ENCODE peak calls at places on chromosomes 6 and 20, in seven cellular contexts. N is D341Med; Y is A172; D is effector CD4-positive, alpha-beta T cell; G is GDM1; A is NT2/D1; Q is CD8-positive, alpha-beta memory T cell. P is an unnamed sample.

GRCh38 chr20:33014336-33015113 is 7.0 kb downstream of the BPIFB2 start:
- DNase-seq in N (no peak), Y (no peak), D (no peak), G (no peak), A (peak), Q (no peak), P (no peak)

GRCh38 chr6:153070756-153071155 is 60.3 kb downstream of the RGS17 start:
- DNase-seq in N (no peak), Y (no peak), D (no peak), G (no peak), A (no peak), Q (no peak), P (no peak)

GRCh38 chr20:19275038-19275629 is 62.7 kb downstream of the SLC24A3 start:
- DNase-seq in N (no peak), Y (no peak), D (no peak), G (peak), A (no peak), Q (no peak), P (no peak)

GRCh38 chr6:15524736-15525401 is 138.0 kb downstream of the DTNBP1 start:
- DNase-seq in N (peak), Y (no peak), D (no peak), G (no peak), A (no peak), Q (no peak), P (no peak)

GRCh38 chr6:62202078-62202477 is 83.9 kb downstream of the KHDRBS2 start:
- DNase-seq in N (no peak), Y (no peak), D (no peak), G (no peak), A (no peak), Q (no peak), P (no peak)

GRCh38 chr20:2750343-2751251 is 49.8 kb downstream of the CPXM1 start:
- DNase-seq in N (peak), Y (no peak), D (no peak), G (no peak), A (no peak), Q (no peak), P (peak)

GRCh38 chr6:125114248-125114858 is 39.2 kb upstream of the TPD52L1 start:
- DNase-seq in N (no peak), Y (peak), D (no peak), G (no peak), A (no peak), Q (no peak), P (no peak)

GRCh38 chr20:22385602-22386299 is 198.6 kb downstream of the FOXA2 start:
- DNase-seq in N (no peak), Y (peak), D (no peak), G (peak), A (no peak), Q (no peak), P (no peak)

GRCh38 chr20:37142708-37143107 is 36.4 kb upstream of the RPN2 start:
- DNase-seq in N (no peak), Y (peak), D (no peak), G (no peak), A (no peak), Q (no peak), P (no peak)

GRCh38 chr20:31722388-31723281 is at the start of gene BCL2L1:
- DNase-seq in N (peak), Y (peak), D (peak), G (peak), A (no peak), Q (peak), P (no peak)

GRCh38 chr6:163501440-163501839 is 86.9 kb downstream of the QKI start:
- DNase-seq in N (no peak), Y (no peak), D (no peak), G (no peak), A (no peak), Q (no peak), P (no peak)

GRCh38 chr6:127879685-127880084 is 21.2 kb downstream of the THEMIS start:
- DNase-seq in N (no peak), Y (peak), D (peak), G (no peak), A (no peak), Q (peak), P (no peak)

P was measured in SIG-M5.